ENCODE peak calls at places on chromosomes 4 and X, in four cellular contexts. D, B, T and Y are unnamed samples.

GRCh38 chrX:118978451-118978850 is 4.0 kb downstream of the LONRF3 start:
- DNase-seq in T (no peak), D (no peak), B (no peak), Y (no peak)

GRCh38 chr4:102862747-102863146 is 6.0 kb upstream of the CISD2 start:
- DNase-seq in B (no peak), T (no peak), D (no peak), Y (no peak)

GRCh38 chrX:134026732-134027311 is 41.4 kb upstream of the GPC3 start:
- DNase-seq in T (no peak), B (peak), D (no peak), Y (peak)

GRCh38 chr4:69321153-69321729 is 41.0 kb downstream of the UGT2B28 start:
- DNase-seq in B (no peak), T (no peak), D (no peak), Y (no peak)

GRCh38 chr4:164526916-164527315 is 227.0 kb upstream of the SMIM31 start:
- DNase-seq in T (no peak), B (no peak), D (no peak), Y (no peak)

GRCh38 chr4:39255266-39255665 is 72.9 kb downstream of the WDR19 start:
- DNase-seq in D (no peak), T (no peak), B (no peak), Y (no peak)

GRCh38 chrX:3145716-3146115 is 104.4 kb downstream of the ARSF start:
- DNase-seq in B (no peak), D (no peak), T (no peak), Y (no peak)

GRCh38 chrX:148723551-148723950 is 223.1 kb downstream of the AFF2 start:
- DNase-seq in T (no peak), D (no peak), B (no peak), Y (no peak)

GRCh38 chr4:22235798-22236197 is 280.1 kb downstream of the ADGRA3 start:
- DNase-seq in D (peak), T (no peak), B (no peak), Y (no peak)

GRCh38 chr4:84800256-84800655 is 166.2 kb downstream of the WDFY3 start:
- DNase-seq in B (no peak), T (no peak), D (no peak), Y (no peak)

DNA sequence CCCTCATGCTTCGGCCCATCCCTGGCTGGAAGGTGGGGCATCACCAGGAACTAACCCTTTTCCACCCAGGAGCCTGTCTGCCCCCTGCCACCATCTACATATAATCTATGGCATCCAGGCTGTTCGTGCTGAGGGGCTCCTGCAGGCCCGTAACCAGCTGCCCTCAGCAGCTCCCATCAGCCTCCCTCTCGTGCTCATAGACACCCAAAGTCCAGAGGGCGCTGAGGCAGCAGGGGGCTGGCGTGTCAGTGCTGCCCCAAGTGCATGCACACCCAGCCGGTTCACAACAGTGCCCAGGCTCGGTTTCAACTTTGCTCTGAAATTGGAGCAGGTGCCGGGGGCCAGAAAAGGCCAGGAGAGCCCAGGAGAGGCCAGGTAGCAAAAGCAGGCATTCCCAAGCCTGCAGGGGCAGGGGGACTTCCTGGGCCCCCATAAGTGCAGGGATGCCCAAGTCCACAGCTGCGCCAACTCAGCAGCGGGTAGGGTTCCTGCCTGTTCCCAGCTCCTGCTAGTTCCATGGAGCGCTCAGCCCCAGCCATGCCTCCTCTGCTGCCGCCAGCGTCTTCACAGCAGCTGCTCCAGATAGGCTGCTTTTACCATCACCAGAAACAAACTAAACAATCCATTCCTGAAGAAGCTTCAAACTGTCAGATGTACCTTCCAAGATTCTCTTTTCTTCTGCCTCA is 558.2 kb upstream of the GNPDA2 start:
- DNase-seq in D (no peak), B (no peak), T (no peak), Y (no peak)
- TF ChIP-seq CTCF in D (no peak), B (no peak), T (no peak), Y (no peak)

GRCh38 chr4:7278071-7278765 is 85.9 kb downstream of the SORCS2 start:
- DNase-seq in T (no peak), D (no peak), B (no peak), Y (no peak)

GRCh38 chr4:7280906-7281305 is 88.6 kb downstream of the SORCS2 start:
- DNase-seq in B (no peak), D (no peak), T (no peak), Y (no peak)

GRCh38 chr4:7282094-7282370 is 89.7 kb downstream of the SORCS2 start:
- DNase-seq in D (no peak), B (no peak), T (no peak), Y (no peak)

GRCh38 chr4:7281316-7282093 is 89.2 kb downstream of the SORCS2 start:
- DNase-seq in D (no peak), B (no peak), T (no peak), Y (no peak)

DNA sequence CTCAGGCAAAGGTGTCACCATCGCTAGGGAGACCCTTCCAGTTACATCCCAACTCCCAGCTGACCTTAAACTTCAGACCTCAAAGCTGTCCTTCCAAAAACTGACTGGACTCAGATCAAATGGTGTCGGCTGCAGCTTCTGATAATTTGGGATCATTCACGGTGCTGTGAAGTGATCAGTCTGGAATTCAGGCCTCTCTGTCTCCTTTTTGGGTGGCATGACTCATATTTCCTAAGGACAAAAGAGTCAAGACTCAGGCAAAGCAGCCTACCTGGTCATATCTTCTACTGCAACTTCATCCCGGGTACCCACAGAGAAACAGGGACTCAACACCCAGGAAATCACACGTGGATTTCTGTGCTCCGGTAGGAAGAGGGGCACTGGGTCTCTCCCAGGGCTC is 87.6 kb downstream of the SORCS2 start:
- DNase-seq in D (no peak), B (no peak), T (no peak), Y (no peak)
- TF ChIP-seq CTCF in D (no peak), B (no peak), T (no peak), Y (no peak)

GRCh38 chr4:126627255-126627654 is 1005.5 kb upstream of the INTU start:
- DNase-seq in T (no peak), B (peak), D (no peak), Y (no peak)
- TF ChIP-seq CTCF in T (peak), B (no peak), D (peak), Y (peak)

GRCh38 chrX:94936722-94937121 is 1262.7 kb downstream of the FAM133A start:
- DNase-seq in T (no peak), D (no peak), B (no peak), Y (no peak)

GRCh38 chrX:94937491-94937890 is 1263.5 kb downstream of the FAM133A start:
- DNase-seq in T (no peak), D (no peak), B (no peak), Y (no peak)

DNA sequence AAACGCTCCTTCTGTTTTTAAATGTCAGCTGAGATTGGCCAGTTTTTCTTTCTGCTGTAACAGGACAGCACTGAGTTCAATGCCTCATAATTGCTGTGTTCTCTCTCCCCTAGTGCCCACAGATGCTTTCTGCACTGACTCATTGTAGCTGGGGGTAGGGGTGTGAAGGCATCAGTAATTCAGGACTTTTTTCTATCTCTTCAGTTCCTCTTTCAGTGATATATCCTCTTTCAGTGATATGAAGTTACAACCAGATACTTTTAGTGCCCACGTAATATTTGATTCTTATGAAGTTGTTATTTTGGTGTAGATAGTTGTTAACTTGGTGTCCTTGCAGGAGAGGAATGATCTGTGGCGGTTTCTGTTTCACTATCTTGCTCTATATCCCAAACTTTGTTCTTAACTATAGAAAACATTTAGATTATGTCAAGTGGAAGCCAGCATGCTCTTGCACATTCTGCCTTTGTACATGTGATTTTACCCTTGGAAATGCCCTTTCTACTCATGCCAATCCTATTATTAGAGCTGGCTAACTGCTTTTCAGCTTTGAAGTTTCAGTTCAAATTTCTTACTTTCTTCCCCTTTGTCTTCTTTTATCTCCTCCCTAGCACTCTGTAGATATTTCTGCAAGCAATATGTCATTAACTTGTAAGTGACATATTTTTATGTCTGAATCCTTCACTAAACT is 1258.4 kb downstream of the FAM133A start:
- DNase-seq in T (no peak), D (no peak), B (no peak), Y (no peak)
- TF ChIP-seq CTCF in T (no peak), D (no peak), B (no peak), Y (no peak)

GRCh38 chr4:56435001-56435747 is at the start of gene PPAT:
- DNase-seq in D (peak), B (peak), T (peak), Y (peak)
- TF ChIP-seq CTCF in D (peak), B (no peak), T (peak), Y (peak)

DNA sequence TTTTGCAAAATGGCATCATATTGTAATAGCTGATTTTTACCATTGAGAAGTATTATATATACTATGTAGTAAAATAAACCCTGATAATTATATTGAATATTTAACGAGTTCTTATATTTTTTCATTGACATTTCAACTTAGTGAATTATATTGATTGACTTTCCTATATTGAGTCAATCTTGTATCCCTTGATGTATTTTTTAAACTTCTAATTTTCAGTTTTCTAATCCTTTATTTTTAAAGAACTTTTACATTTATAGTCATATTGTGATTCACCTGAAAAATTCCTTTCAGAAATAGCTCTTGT is 54.4 kb downstream of the CXCL1 start:
- DNase-seq in T (no peak), D (no peak), B (no peak), Y (no peak)
- TF ChIP-seq CTCF in T (no peak), D (no peak), B (no peak), Y (no peak)